ENCODE peak calls at places on chromosomes 7 and 10, in six cellular contexts. One of them, this sample, is unnamed.

GRCh38 chr7:75987805-75988630 is 6.4 kb downstream of the TMEM120A start:
- DNase-seq in BJ: no peak
- DNase-seq in coronary artery: no peak
- DNase-seq in lower leg skin: no peak
- DNase-seq in activated effector memory CD4-positive, alpha-beta T cell treated with anti-CD3 and anti-CD28 coated beads, Interleukin-2, amount 50 U/mL, for 16 hours: no peak
- DNase-seq in HFFc6: no peak
- DNase-seq in this sample: no peak

GRCh38 chr10:113735913-113736312 is 15.6 kb upstream of the PLEKHS1 start:
- DNase-seq in BJ: no peak
- DNase-seq in coronary artery: no peak
- DNase-seq in lower leg skin: no peak
- DNase-seq in activated effector memory CD4-positive, alpha-beta T cell treated with anti-CD3 and anti-CD28 coated beads, Interleukin-2, amount 50 U/mL, for 16 hours: no peak
- DNase-seq in HFFc6: no peak
- DNase-seq in this sample: no peak

GRCh38 chr10:92829042-92829785 is 19.1 kb upstream of the EXOC6 start:
- DNase-seq in BJ: no peak
- DNase-seq in coronary artery: no peak
- DNase-seq in lower leg skin: no peak
- DNase-seq in activated effector memory CD4-positive, alpha-beta T cell treated with anti-CD3 and anti-CD28 coated beads, Interleukin-2, amount 50 U/mL, for 16 hours: no peak
- DNase-seq in HFFc6: no peak
- DNase-seq in this sample: no peak

GRCh38 chr10:116689096-116689495 is 53.3 kb downstream of the HSPA12A start:
- DNase-seq in BJ: no peak
- DNase-seq in coronary artery: no peak
- DNase-seq in lower leg skin: no peak
- DNase-seq in activated effector memory CD4-positive, alpha-beta T cell treated with anti-CD3 and anti-CD28 coated beads, Interleukin-2, amount 50 U/mL, for 16 hours: no peak
- DNase-seq in HFFc6: no peak
- DNase-seq in this sample: no peak

GRCh38 chr7:18497800-18498199 is 2.3 kb downstream of the HDAC9 start:
- DNase-seq in BJ: no peak
- DNase-seq in coronary artery: no peak
- DNase-seq in lower leg skin: no peak
- DNase-seq in activated effector memory CD4-positive, alpha-beta T cell treated with anti-CD3 and anti-CD28 coated beads, Interleukin-2, amount 50 U/mL, for 16 hours: no peak
- DNase-seq in HFFc6: no peak
- DNase-seq in this sample: peak; percentile 26

GRCh38 chr10:75530337-75530736 is 98.9 kb downstream of the LRMDA start:
- DNase-seq in BJ: no peak
- DNase-seq in coronary artery: no peak
- DNase-seq in lower leg skin: no peak
- DNase-seq in activated effector memory CD4-positive, alpha-beta T cell treated with anti-CD3 and anti-CD28 coated beads, Interleukin-2, amount 50 U/mL, for 16 hours: no peak
- DNase-seq in HFFc6: no peak
- DNase-seq in this sample: no peak

GRCh38 chr7:21028990-21029337 is 242.3 kb upstream of the SP8 start:
- DNase-seq in BJ: no peak
- DNase-seq in coronary artery: no peak
- DNase-seq in lower leg skin: no peak
- DNase-seq in activated effector memory CD4-positive, alpha-beta T cell treated with anti-CD3 and anti-CD28 coated beads, Interleukin-2, amount 50 U/mL, for 16 hours: no peak
- DNase-seq in HFFc6: no peak
- DNase-seq in this sample: no peak

GRCh38 chr10:86252573-86252972 is 114.0 kb downstream of the GRID1 start:
- DNase-seq in BJ: no peak
- DNase-seq in coronary artery: no peak
- DNase-seq in lower leg skin: no peak
- DNase-seq in activated effector memory CD4-positive, alpha-beta T cell treated with anti-CD3 and anti-CD28 coated beads, Interleukin-2, amount 50 U/mL, for 16 hours: peak; percentile 13
- DNase-seq in HFFc6: no peak
- DNase-seq in this sample: no peak

GRCh38 chr10:125064681-125065492 is 95.5 kb downstream of the CTBP2 start:
- DNase-seq in BJ: peak; percentile 66
- DNase-seq in coronary artery: no peak
- DNase-seq in lower leg skin: no peak
- DNase-seq in activated effector memory CD4-positive, alpha-beta T cell treated with anti-CD3 and anti-CD28 coated beads, Interleukin-2, amount 50 U/mL, for 16 hours: no peak
- DNase-seq in HFFc6: peak; percentile 51
- DNase-seq in this sample: peak; percentile 65

GRCh38 chr10:72092171-72092924 is 4.0 kb upstream of the SPOCK2 start:
- DNase-seq in BJ: no peak
- DNase-seq in coronary artery: no peak
- DNase-seq in lower leg skin: no peak
- DNase-seq in activated effector memory CD4-positive, alpha-beta T cell treated with anti-CD3 and anti-CD28 coated beads, Interleukin-2, amount 50 U/mL, for 16 hours: no peak
- DNase-seq in HFFc6: no peak
- DNase-seq in this sample: no peak

GRCh38 chr7:101124376-101125056 is 2.4 kb upstream of the SERPINE1 start:
- DNase-seq in BJ: peak; percentile 89
- DNase-seq in coronary artery: no peak
- DNase-seq in lower leg skin: no peak
- DNase-seq in activated effector memory CD4-positive, alpha-beta T cell treated with anti-CD3 and anti-CD28 coated beads, Interleukin-2, amount 50 U/mL, for 16 hours: no peak
- DNase-seq in HFFc6: peak; percentile 93
- DNase-seq in this sample: peak; percentile 32